ENCODE peak calls at places on chromosomes 1 and 21, in eight cellular contexts. P is EL; V is body of pancreas; W is occipital lobe; D is stimulated activated effector memory CD8-positive, alpha-beta T cell treated with anti-CD3 and anti-CD28 coated beads, Interleukin-12 subunit alpha, Interleukin-12 subunit beta, amount 100 ng/mL, for 72 hours; M is CD4-positive, CD25-positive, alpha-beta regulatory T cell; I is GM04503; R is activated CD8-positive, alpha-beta memory T cell treated with anti-CD3 and anti-CD28 coated beads for 4 hours. B is an unnamed sample.

GRCh38 chr1:24541711-24542346 is 14.1 kb upstream of the NCMAP start:
- DNase-seq in P (no peak), V (no peak), W (no peak), D (peak), M (no peak), I (no peak), R (no peak), B (no peak)

GRCh38 chr21:41032536-41032935 is 135.4 kb upstream of the BACE2 start:
- DNase-seq in P (peak), V (no peak), W (no peak), D (no peak), M (no peak), I (no peak), R (no peak), B (no peak)

GRCh38 chr1:83559531-83559930 is 439.4 kb downstream of the TTLL7 start:
- DNase-seq in P (no peak), V (no peak), W (no peak), D (no peak), M (no peak), I (no peak), R (no peak), B (no peak)

GRCh38 chr1:41620365-41621169 is 136.1 kb upstream of the EDN2 start:
- DNase-seq in P (no peak), V (no peak), W (no peak), D (no peak), M (no peak), I (no peak), R (no peak), B (no peak)

GRCh38 chr1:98323906-98324358 is 337.6 kb upstream of the SNX7 start:
- DNase-seq in P (peak), V (peak), W (no peak), D (peak), M (no peak), I (peak), R (peak), B (peak)

GRCh38 chr1:50348449-50349241 is 74.6 kb downstream of the DMRTA2 start:
- DNase-seq in P (peak), V (peak), W (peak), D (peak), M (peak), I (peak), R (peak), B (no peak)

GRCh38 chr1:226797151-226797550 is 58.1 kb upstream of the ITPKB start:
- DNase-seq in P (no peak), V (no peak), W (no peak), D (no peak), M (no peak), I (no peak), R (no peak), B (no peak)

GRCh38 chr1:229094476-229095311 is 176.2 kb upstream of the RAB4A start:
- DNase-seq in P (peak), V (no peak), W (no peak), D (no peak), M (no peak), I (no peak), R (no peak), B (no peak)

GRCh38 chr1:31746687-31747086 is 17.5 kb downstream of the ADGRB2 start:
- DNase-seq in P (no peak), V (no peak), W (no peak), D (no peak), M (no peak), I (no peak), R (no peak), B (no peak)

GRCh38 chr1:108708726-108709660 is 3.7 kb upstream of the FNDC7 start:
- DNase-seq in P (no peak), V (peak), W (no peak), D (peak), M (peak), I (no peak), R (peak), B (no peak)

GRCh38 chr1:117671781-117672501 is 66.1 kb downstream of the TENT5C start:
- DNase-seq in P (no peak), V (peak), W (no peak), D (no peak), M (no peak), I (no peak), R (no peak), B (peak)

GRCh38 chr21:41901099-41901498 is 22.0 kb upstream of the PRDM15 start:
- DNase-seq in P (no peak), V (peak), W (no peak), D (no peak), M (no peak), I (no peak), R (no peak), B (no peak)

GRCh38 chr1:6358757-6359567 is 34.6 kb downstream of the ACOT7 start:
- DNase-seq in P (peak), V (peak), W (peak), D (no peak), M (peak), I (peak), R (no peak), B (no peak)

GRCh38 chr1:46616277-46617107 is at the start of gene MOB3C:
- DNase-seq in P (peak), V (peak), W (peak), D (peak), M (peak), I (peak), R (peak), B (peak)

GRCh38 chr1:19448491-19449439 is 36.6 kb downstream of the CAPZB start:
- DNase-seq in P (peak), V (peak), W (no peak), D (no peak), M (no peak), I (peak), R (no peak), B (peak)